ENCODE peak calls at places on chromosomes 6 and 20, in eight cellular contexts. H is occipital lobe; C is activated CD4-positive, CD25-positive, alpha-beta regulatory T cell treated with anti-CD3 and anti-CD28 coated beads, Interleukin-2, amount 50 U/mL, for 16 hours; X is activated naive CD8-positive, alpha-beta T cell treated with anti-CD3 and anti-CD28 coated beads, Interleukin-2, amount 10 ng/mL, durations not matched to agents 7 days and 5 days; F is NCI-H748 treated with DMSO at 0.1 percent for 48 hours; V is fibroblast of gingiva; E is WTC11; M is RCC 7860. Z is an unnamed sample.

GRCh38 chr20:20206788-20207187 is 154.5 kb downstream of the CFAP61 start:
- DNase-seq in X (no peak), F (no peak), C (no peak), M (no peak), E (no peak), H (no peak), V (no peak), Z (no peak)

GRCh38 chr20:43715044-43715443 is 11.8 kb downstream of the GTSF1L start:
- DNase-seq in E (no peak), V (no peak), F (no peak), H (no peak), M (no peak), C (no peak), X (no peak), Z (no peak)

GRCh38 chr6:125415921-125416320 is 114.2 kb upstream of the HDDC2 start:
- DNase-seq in H (no peak), E (no peak), V (peak; percentile 30), X (no peak), M (no peak), F (no peak), C (no peak), Z (no peak)

GRCh38 chr6:56866917-56867522 is 87.9 kb upstream of the BEND6 start:
- DNase-seq in H (no peak), C (no peak), E (no peak), F (no peak), X (no peak), M (peak; percentile 48), V (peak; percentile 53), Z (peak; percentile 14)

GRCh38 chr20:47325242-47325641 is 31.3 kb downstream of the ZMYND8 start:
- DNase-seq in F (no peak), V (no peak), M (no peak), X (no peak), C (no peak), H (no peak), E (no peak), Z (no peak)

GRCh38 chr20:34791289-34792020 is 34.0 kb downstream of the NCOA6 start:
- DNase-seq in C (no peak), M (no peak), H (no peak), X (no peak), E (no peak), F (no peak), V (peak; percentile 92), Z (peak; percentile 46)

GRCh38 chr6:70700922-70701876 is 33.5 kb downstream of the SMAP1 start:
- DNase-seq in H (no peak), X (no peak), F (no peak), V (no peak), E (no peak), M (no peak), C (no peak), Z (no peak)

GRCh38 chr6:49787176-49787575 is at the start of gene PGK2:
- DNase-seq in F (no peak), H (no peak), X (no peak), V (no peak), E (peak; percentile 62), C (no peak), M (no peak), Z (no peak)

Z was measured in AG08395.